ENCODE peak calls at places on chromosomes 7 and 10, in eight cellular contexts. N, K, R, T, P, M, U and Z are unnamed samples.

GRCh38 chr10:27372095-27372494 is 131.5 kb upstream of the ACBD5 start:
- DNase-seq in N (no peak), K (no peak), R (no peak), T (no peak), P (no peak), M (no peak), U (no peak), Z (no peak)

GRCh38 chr10:76033457-76034196 is 602.2 kb downstream of the LRMDA start:
- DNase-seq in N (no peak), K (no peak), R (no peak), T (peak; percentile 2), P (no peak), M (no peak), U (peak; percentile 61), Z (no peak)

GRCh38 chr7:115221484-115221883 is 299.6 kb downstream of the MDFIC start:
- DNase-seq in N (no peak), K (no peak), R (no peak), T (no peak), P (no peak), M (no peak), U (no peak), Z (no peak)

GRCh38 chr7:985915-986741 is 3.1 kb downstream of the CYP2W1 start:
- DNase-seq in N (no peak), K (no peak), R (no peak), T (peak; percentile 36), P (no peak), M (peak; percentile 74), U (no peak), Z (no peak)

GRCh38 chr7:55299273-55299967 is 65.7 kb upstream of the LANCL2 start:
- DNase-seq in N (no peak), K (no peak), R (no peak), T (no peak), P (no peak), M (no peak), U (no peak), Z (no peak)

GRCh38 chr10:44985175-44985681 is 6.6 kb upstream of the DEPP1 start:
- DNase-seq in N (no peak), K (no peak), R (no peak), T (peak; percentile 31), P (peak; percentile 42), M (no peak), U (no peak), Z (no peak)

GRCh38 chr10:11201911-11202310 is 184.2 kb downstream of the CELF2 start:
- DNase-seq in N (no peak), K (no peak), R (no peak), T (no peak), P (no peak), M (no peak), U (no peak), Z (no peak)

GRCh38 chr10:131961047-131961776 is 20.5 kb downstream of the BNIP3 start:
- DNase-seq in N (no peak), K (no peak), R (no peak), T (no peak), P (no peak), M (peak; percentile 45), U (no peak), Z (no peak)

GRCh38 chr10:17249820-17250219 is 21.8 kb downstream of the VIM start:
- DNase-seq in N (no peak), K (no peak), R (no peak), T (no peak), P (no peak), M (no peak), U (no peak), Z (no peak)

GRCh38 chr7:111486472-111487142 is 75.7 kb downstream of the IMMP2L start:
- DNase-seq in N (peak; percentile 9), K (no peak), R (no peak), T (peak; percentile 56), P (no peak), M (peak; percentile 31), U (no peak), Z (peak; percentile 10)

GRCh38 chr7:105799677-105800076 is 76.7 kb downstream of the ATXN7L1 start:
- DNase-seq in N (no peak), K (no peak), R (no peak), T (no peak), P (no peak), M (no peak), U (no peak), Z (no peak)

GRCh38 chr7:102081244-102081627 is 205.4 kb upstream of the SH2B2 start:
- DNase-seq in N (no peak), K (no peak), R (no peak), T (no peak), P (peak; percentile 29), M (no peak), U (no peak), Z (no peak)

DNA sequence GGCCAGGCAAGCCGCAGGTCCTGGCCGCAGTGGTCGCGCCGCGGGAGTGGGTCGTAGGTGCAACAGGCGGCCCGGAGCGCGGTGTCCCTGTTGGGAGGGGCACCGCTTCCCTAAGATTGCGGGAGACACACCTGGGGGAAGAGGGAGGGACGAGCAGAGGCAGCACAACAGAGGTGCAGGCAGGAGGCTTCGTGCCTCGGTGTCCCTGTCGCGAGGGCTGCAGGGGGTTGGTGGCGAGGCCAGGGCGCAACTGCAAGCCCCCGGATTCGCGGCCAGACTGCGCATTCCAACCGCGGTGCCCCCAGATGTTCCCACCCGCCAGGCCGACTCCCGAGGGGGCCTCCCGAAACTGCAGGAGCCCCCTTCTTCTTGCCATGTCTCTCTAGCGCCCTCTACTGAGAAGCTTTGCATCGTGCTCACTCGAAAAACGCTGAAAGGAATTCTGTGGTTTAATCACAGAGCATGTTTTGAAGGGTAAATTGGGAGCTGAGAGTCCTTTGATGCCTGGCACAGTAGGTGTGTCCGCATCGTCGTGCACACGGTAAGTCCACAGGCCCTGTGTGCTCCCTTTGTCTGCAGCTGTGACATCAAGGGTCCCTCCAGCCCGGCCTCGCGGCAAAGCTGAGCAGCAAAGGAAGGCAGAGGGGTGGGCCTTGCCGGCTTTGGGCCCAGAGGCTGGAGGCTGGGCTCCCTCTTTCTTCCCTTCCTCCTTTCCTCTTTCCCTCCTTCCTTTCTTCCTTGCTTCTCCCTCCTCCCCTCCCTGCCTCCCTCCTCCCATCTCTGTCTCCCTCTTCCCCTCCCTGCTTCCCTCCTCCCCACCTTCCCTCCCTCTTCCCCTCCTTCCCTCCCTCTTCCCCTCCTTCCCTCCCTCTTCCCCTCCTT is 6.2 kb upstream of the MBL2 start:
- DNase-seq in N (peak; percentile 27), K (no peak), R (no peak), T (peak; percentile 36), P (peak; percentile 78), M (peak; percentile 28), U (no peak), Z (no peak)
- TF ChIP-seq CTCF in N (peak; percentile 68), K (no peak), R (peak; percentile 42), T (peak; percentile 89), P (peak; percentile 76), M (peak; percentile 47), U (no peak), Z (peak; percentile 37)

GRCh38 chr7:146214842-146215241 is 98.2 kb downstream of the CNTNAP2 start:
- DNase-seq in N (no peak), K (no peak), R (no peak), T (no peak), P (no peak), M (no peak), U (no peak), Z (no peak)
- TF ChIP-seq CTCF in N (no peak), K (no peak), R (no peak), T (no peak), P (no peak), M (no peak), U (no peak), Z (no peak)

GRCh38 chr7:26843696-26844095 is 20.7 kb downstream of the SKAP2 start:
- DNase-seq in N (no peak), K (no peak), R (no peak), T (no peak), P (no peak), M (no peak), U (no peak), Z (no peak)
- TF ChIP-seq CTCF in N (no peak), K (no peak), R (no peak), T (peak; percentile 14), P (peak; percentile 65), M (peak; percentile 10), U (no peak), Z (peak; percentile 16)

GRCh38 chr10:59465089-59465488 is 102.7 kb upstream of the FAM13C start:
- DNase-seq in N (peak; percentile 7), K (no peak), R (no peak), T (peak; percentile 35), P (no peak), M (no peak), U (no peak), Z (no peak)
- TF ChIP-seq CTCF in N (no peak), K (peak; percentile 62), R (peak; percentile 23), T (peak; percentile 62), P (peak; percentile 68), M (peak; percentile 48), U (no peak), Z (no peak)

GRCh38 chr7:151008143-151008510 is 16.2 kb downstream of the ATG9B start:
- DNase-seq in N (no peak), K (no peak), R (no peak), T (no peak), P (peak; percentile 81), M (no peak), U (no peak), Z (no peak)
- TF ChIP-seq CTCF in N (no peak), K (no peak), R (no peak), T (no peak), P (no peak), M (no peak), U (no peak), Z (no peak)

GRCh38 chr10:68223535-68224165 is 8.3 kb downstream of the ATOH7 start:
- DNase-seq in N (no peak), K (no peak), R (no peak), T (no peak), P (peak; percentile 82), M (no peak), U (no peak), Z (no peak)
- TF ChIP-seq CTCF in N (no peak), K (no peak), R (no peak), T (peak; percentile 24), P (peak; percentile 73), M (peak; percentile 27), U (no peak), Z (no peak)

DNA sequence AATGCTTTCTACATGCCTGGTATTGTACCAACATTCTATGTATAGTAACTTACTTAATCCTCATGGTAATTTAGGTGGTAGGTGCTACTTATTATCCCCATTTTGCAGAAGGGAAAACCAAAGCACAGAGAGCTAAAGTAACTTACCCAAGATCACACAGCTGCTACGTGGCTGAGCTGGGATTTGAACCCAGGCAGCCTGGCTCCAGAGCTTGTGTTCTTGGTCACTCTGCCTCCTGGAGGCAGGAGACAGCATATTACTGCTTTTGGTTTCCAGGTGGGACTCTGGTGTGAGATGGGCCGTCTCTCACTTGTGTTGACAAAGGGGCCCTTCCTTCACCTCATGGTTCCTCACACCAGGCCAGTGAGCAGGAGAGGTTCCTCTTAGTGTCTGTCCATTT is 79.8 kb upstream of the PPIF start:
- DNase-seq in N (no peak), K (no peak), R (no peak), T (no peak), P (no peak), M (no peak), U (no peak), Z (no peak)
- TF ChIP-seq CTCF in N (no peak), K (no peak), R (peak; percentile 17), T (peak; percentile 38), P (peak; percentile 61), M (peak; percentile 13), U (no peak), Z (no peak)